ENCODE peak calls at places on chromosome 13, in seven cellular contexts. One of them, this sample, is unnamed.

GRCh38 chr13:35965226-35965927 is 165.8 kb downstream of the DCLK1 start:
- DNase-seq in neuronal stem cell: no peak
- DNase-seq in psoas muscle: no peak
- DNase-seq in transverse colon: no peak
- DNase-seq in prostate gland: no peak
- DNase-seq in mucosa of descending colon: no peak
- DNase-seq in heart right ventricle: no peak
- DNase-seq in this sample: no peak

GRCh38 chr13:42396901-42397670 is 125.1 kb downstream of the AKAP11 start:
- DNase-seq in neuronal stem cell: no peak
- DNase-seq in psoas muscle: no peak
- DNase-seq in transverse colon: no peak
- DNase-seq in prostate gland: no peak
- DNase-seq in mucosa of descending colon: no peak
- DNase-seq in heart right ventricle: no peak
- DNase-seq in this sample: no peak

GRCh38 chr13:106617561-106617960 is 49.6 kb upstream of the ARGLU1 start:
- DNase-seq in neuronal stem cell: peak; percentile 35
- DNase-seq in psoas muscle: no peak
- DNase-seq in transverse colon: no peak
- DNase-seq in prostate gland: no peak
- DNase-seq in mucosa of descending colon: no peak
- DNase-seq in heart right ventricle: no peak
- DNase-seq in this sample: peak; percentile 84

GRCh38 chr13:75151081-75151643 is 330.8 kb downstream of the TBC1D4 start:
- DNase-seq in neuronal stem cell: no peak
- DNase-seq in psoas muscle: no peak
- DNase-seq in transverse colon: no peak
- DNase-seq in prostate gland: no peak
- DNase-seq in mucosa of descending colon: no peak
- DNase-seq in heart right ventricle: no peak
- DNase-seq in this sample: no peak

GRCh38 chr13:23087884-23088283 is 92.9 kb upstream of the SGCG start:
- DNase-seq in neuronal stem cell: no peak
- DNase-seq in psoas muscle: no peak
- DNase-seq in transverse colon: no peak
- DNase-seq in prostate gland: no peak
- DNase-seq in mucosa of descending colon: no peak
- DNase-seq in heart right ventricle: no peak
- DNase-seq in this sample: no peak

GRCh38 chr13:74253161-74253560 is 119.0 kb upstream of the KLF12 start:
- DNase-seq in neuronal stem cell: no peak
- DNase-seq in psoas muscle: no peak
- DNase-seq in transverse colon: no peak
- DNase-seq in prostate gland: no peak
- DNase-seq in mucosa of descending colon: no peak
- DNase-seq in heart right ventricle: no peak
- DNase-seq in this sample: no peak

GRCh38 chr13:94481966-94482365 is 2.5 kb upstream of the DCT start:
- DNase-seq in neuronal stem cell: no peak
- DNase-seq in psoas muscle: peak; percentile 44
- DNase-seq in transverse colon: no peak
- DNase-seq in prostate gland: no peak
- DNase-seq in mucosa of descending colon: no peak
- DNase-seq in heart right ventricle: no peak
- DNase-seq in this sample: no peak

GRCh38 chr13:19818223-19818842 is 35.6 kb upstream of the PSPC1 start:
- DNase-seq in neuronal stem cell: peak; percentile 36
- DNase-seq in psoas muscle: peak; percentile 15
- DNase-seq in transverse colon: peak; percentile 19
- DNase-seq in prostate gland: peak; percentile 29
- DNase-seq in mucosa of descending colon: peak; percentile 52
- DNase-seq in heart right ventricle: no peak
- DNase-seq in this sample: no peak

GRCh38 chr13:40389081-40389641 is 277.3 kb downstream of the FOXO1 start:
- DNase-seq in neuronal stem cell: no peak
- DNase-seq in psoas muscle: no peak
- DNase-seq in transverse colon: no peak
- DNase-seq in prostate gland: no peak
- DNase-seq in mucosa of descending colon: no peak
- DNase-seq in heart right ventricle: no peak
- DNase-seq in this sample: no peak

GRCh38 chr13:34867590-34867989 is 74.5 kb upstream of the NBEA start:
- DNase-seq in neuronal stem cell: no peak
- DNase-seq in psoas muscle: no peak
- DNase-seq in transverse colon: no peak
- DNase-seq in prostate gland: no peak
- DNase-seq in mucosa of descending colon: no peak
- DNase-seq in heart right ventricle: no peak
- DNase-seq in this sample: no peak

GRCh38 chr13:86569119-86569518 is 769.9 kb upstream of the SLITRK6 start:
- DNase-seq in neuronal stem cell: no peak
- DNase-seq in psoas muscle: no peak
- DNase-seq in transverse colon: no peak
- DNase-seq in prostate gland: no peak
- DNase-seq in mucosa of descending colon: no peak
- DNase-seq in heart right ventricle: no peak
- DNase-seq in this sample: no peak

GRCh38 chr13:43936630-43937029 is 56.9 kb downstream of the LACC1 start:
- DNase-seq in neuronal stem cell: no peak
- DNase-seq in psoas muscle: no peak
- DNase-seq in transverse colon: no peak
- DNase-seq in prostate gland: no peak
- DNase-seq in mucosa of descending colon: no peak
- DNase-seq in heart right ventricle: no peak
- DNase-seq in this sample: no peak
- H3K4me3 ChIP-seq in neuronal stem cell: no peak overlapping the region
- H3K4me3 ChIP-seq in psoas muscle: no peak overlapping the region
- H3K4me3 ChIP-seq in transverse colon: no peak overlapping the region
- H3K4me3 ChIP-seq in prostate gland: no peak overlapping the region
- H3K4me3 ChIP-seq in mucosa of descending colon: no peak overlapping the region
- H3K4me3 ChIP-seq in heart right ventricle: no peak overlapping the region
- H3K4me3 ChIP-seq in this sample: no peak overlapping the region

DNA sequence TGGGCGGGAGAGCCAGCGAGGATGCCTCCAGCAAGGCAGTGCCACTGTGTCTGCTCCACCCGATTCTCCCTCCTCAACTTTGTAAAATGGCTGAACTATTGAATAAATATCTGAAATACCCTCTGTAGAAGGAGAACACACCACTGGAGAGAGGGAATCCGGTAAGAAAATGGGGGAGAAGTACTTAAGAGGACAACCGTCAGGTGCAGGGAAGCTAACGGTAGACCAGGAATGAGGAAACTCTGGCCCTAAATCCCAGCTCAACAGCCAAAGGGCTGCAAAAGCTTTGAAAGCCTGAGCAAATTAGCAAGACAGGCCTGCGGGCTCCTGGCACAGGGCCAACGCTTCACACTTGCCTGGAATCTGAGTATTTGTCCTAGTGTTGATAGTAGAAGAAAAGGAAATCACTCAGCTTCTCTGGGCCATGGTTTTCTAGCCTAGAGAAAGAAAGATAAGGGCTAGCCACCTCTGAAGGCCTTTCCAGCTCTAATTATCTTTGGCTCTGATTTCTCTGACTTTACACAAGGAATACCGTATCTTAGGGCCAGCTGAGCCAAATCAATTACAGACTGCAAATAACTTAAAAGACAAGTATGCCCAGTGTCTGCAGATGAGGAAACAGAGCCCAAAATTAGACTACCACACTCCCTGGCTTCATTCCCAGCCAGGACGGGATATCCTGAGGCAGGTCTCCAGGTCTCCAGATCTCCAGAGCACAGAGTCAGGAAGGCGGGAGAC is 69.7 kb downstream of the STK24 start:
- DNase-seq in neuronal stem cell: no peak
- DNase-seq in psoas muscle: peak; percentile 58
- DNase-seq in transverse colon: peak; percentile 62
- DNase-seq in prostate gland: peak; percentile 17
- DNase-seq in mucosa of descending colon: peak; percentile 68
- DNase-seq in heart right ventricle: peak; percentile 80
- DNase-seq in this sample: peak; percentile 61
- H3K4me1 ChIP-seq in neuronal stem cell: peaks cover 22% of the 10 kb centered on the region
- H3K4me1 ChIP-seq in psoas muscle: peaks cover 57% of the 10 kb centered on the region
- H3K4me1 ChIP-seq in transverse colon: peaks cover 61% of the 10 kb centered on the region
- H3K4me1 ChIP-seq in prostate gland: peaks cover 14% of the 10 kb centered on the region
- H3K4me1 ChIP-seq in mucosa of descending colon: peaks cover 67% of the 10 kb centered on the region
- H3K4me1 ChIP-seq in heart right ventricle: peaks cover 35% of the 10 kb centered on the region
- H3K4me1 ChIP-seq in this sample: peaks cover 52% of the 10 kb centered on the region

DNA sequence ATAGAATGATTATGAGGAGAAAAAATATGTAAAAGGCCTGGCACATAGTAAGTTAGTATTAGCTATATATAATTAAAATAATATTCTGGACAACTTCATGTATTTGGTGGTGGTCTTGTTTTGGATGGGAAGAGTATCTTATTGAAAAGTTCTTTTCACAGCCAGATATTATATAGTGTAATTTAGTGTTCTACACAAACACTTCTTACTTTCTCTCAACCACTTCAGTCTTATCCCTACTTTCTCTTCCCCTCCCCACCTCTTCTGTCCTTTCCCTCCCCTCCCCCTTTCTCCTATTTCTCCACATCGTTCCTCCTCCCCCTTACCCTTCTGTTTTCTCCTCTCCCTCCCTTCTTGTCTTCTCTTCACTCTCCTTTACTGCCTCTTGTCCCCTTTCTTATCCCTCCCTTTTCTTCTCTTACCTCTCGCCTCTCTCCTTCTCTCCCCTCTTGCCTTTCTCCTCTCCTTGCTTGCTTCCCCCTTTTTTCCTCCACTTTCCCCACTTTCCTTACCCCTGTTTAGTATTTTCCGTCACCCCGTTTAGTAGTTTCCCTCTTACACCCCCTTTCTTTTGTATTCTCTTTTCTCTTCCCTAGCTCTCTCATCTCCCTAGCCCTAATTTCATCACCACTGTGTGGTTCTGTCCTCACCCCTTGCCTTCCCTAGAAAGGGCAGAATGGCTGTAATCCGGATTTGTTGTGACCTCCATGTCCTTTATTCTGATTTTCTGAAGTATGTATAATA is 107.2 kb upstream of the MLNR start:
- DNase-seq in neuronal stem cell: peak; percentile 23
- DNase-seq in psoas muscle: no peak
- DNase-seq in transverse colon: no peak
- DNase-seq in prostate gland: no peak
- DNase-seq in mucosa of descending colon: no peak
- DNase-seq in heart right ventricle: no peak
- DNase-seq in this sample: peak; percentile 31
- H3K4me3 ChIP-seq in neuronal stem cell: no peak overlapping the region
- H3K4me3 ChIP-seq in psoas muscle: no peak overlapping the region
- H3K4me3 ChIP-seq in transverse colon: no peak overlapping the region
- H3K4me3 ChIP-seq in prostate gland: no peak overlapping the region
- H3K4me3 ChIP-seq in mucosa of descending colon: no peak overlapping the region
- H3K4me3 ChIP-seq in heart right ventricle: peak overlapping the region; percentile 1
- H3K4me3 ChIP-seq in this sample: no peak overlapping the region

GRCh38 chr13:57846600-57847173 is 215.1 kb downstream of the PCDH17 start:
- DNase-seq in neuronal stem cell: no peak
- DNase-seq in psoas muscle: no peak
- DNase-seq in transverse colon: no peak
- DNase-seq in prostate gland: no peak
- DNase-seq in mucosa of descending colon: no peak
- DNase-seq in heart right ventricle: no peak
- DNase-seq in this sample: no peak

GRCh38 chr13:57843555-57843954 is 212.0 kb downstream of the PCDH17 start:
- DNase-seq in neuronal stem cell: no peak
- DNase-seq in psoas muscle: no peak
- DNase-seq in transverse colon: no peak
- DNase-seq in prostate gland: no peak
- DNase-seq in mucosa of descending colon: no peak
- DNase-seq in heart right ventricle: no peak
- DNase-seq in this sample: no peak
- H3K4me1 ChIP-seq in neuronal stem cell: no peaks in the 10 kb centered on the region
- H3K4me1 ChIP-seq in psoas muscle: no peaks in the 10 kb centered on the region
- H3K4me1 ChIP-seq in transverse colon: no peaks in the 10 kb centered on the region
- H3K4me1 ChIP-seq in prostate gland: no peaks in the 10 kb centered on the region
- H3K4me1 ChIP-seq in mucosa of descending colon: no peaks in the 10 kb centered on the region
- H3K4me1 ChIP-seq in heart right ventricle: no peaks in the 10 kb centered on the region
- H3K4me1 ChIP-seq in this sample: no peaks in the 10 kb centered on the region